ENCODE peak calls at places on chromosomes 5 and 9, in seven cellular contexts. One of them, this sample, is unnamed.

GRCh38 chr9:117088140-117088539 is 326.7 kb downstream of the ASTN2 start:
- DNase-seq in SK-N-SH: no peak
- DNase-seq in HL-60: no peak
- DNase-seq in SJCRH30: no peak
- DNase-seq in lung: no peak
- DNase-seq in left lung: no peak
- DNase-seq in right atrium auricular region: no peak
- DNase-seq in this sample: no peak

GRCh38 chr9:77019010-77019809 is at the start of gene FOXB2:
- DNase-seq in SK-N-SH: peak
- DNase-seq in HL-60: no peak
- DNase-seq in SJCRH30: no peak
- DNase-seq in lung: no peak
- DNase-seq in left lung: no peak
- DNase-seq in right atrium auricular region: no peak
- DNase-seq in this sample: no peak

GRCh38 chr9:16870606-16871357 is at the start of gene BNC2:
- DNase-seq in SK-N-SH: peak
- DNase-seq in HL-60: peak
- DNase-seq in SJCRH30: peak
- DNase-seq in lung: no peak
- DNase-seq in left lung: peak
- DNase-seq in right atrium auricular region: peak
- DNase-seq in this sample: peak

GRCh38 chr9:91033802-91034201 is 232.2 kb downstream of the SYK start:
- DNase-seq in SK-N-SH: no peak
- DNase-seq in HL-60: peak
- DNase-seq in SJCRH30: peak
- DNase-seq in lung: no peak
- DNase-seq in left lung: no peak
- DNase-seq in right atrium auricular region: no peak
- DNase-seq in this sample: peak

GRCh38 chr5:32933692-32934091 is 222.6 kb downstream of the NPR3 start:
- DNase-seq in SK-N-SH: no peak
- DNase-seq in HL-60: no peak
- DNase-seq in SJCRH30: no peak
- DNase-seq in lung: no peak
- DNase-seq in left lung: no peak
- DNase-seq in right atrium auricular region: no peak
- DNase-seq in this sample: no peak

GRCh38 chr5:15707631-15708030 is 207.7 kb downstream of the FBXL7 start:
- DNase-seq in SK-N-SH: no peak
- DNase-seq in HL-60: no peak
- DNase-seq in SJCRH30: no peak
- DNase-seq in lung: no peak
- DNase-seq in left lung: no peak
- DNase-seq in right atrium auricular region: no peak
- DNase-seq in this sample: no peak

GRCh38 chr9:89439571-89439970 is 58.3 kb downstream of the SEMA4D start:
- DNase-seq in SK-N-SH: no peak
- DNase-seq in HL-60: no peak
- DNase-seq in SJCRH30: no peak
- DNase-seq in lung: no peak
- DNase-seq in left lung: no peak
- DNase-seq in right atrium auricular region: no peak
- DNase-seq in this sample: no peak

GRCh38 chr5:163475416-163475815 is 15.0 kb downstream of the HMMR start:
- DNase-seq in SK-N-SH: no peak
- DNase-seq in HL-60: no peak
- DNase-seq in SJCRH30: no peak
- DNase-seq in lung: no peak
- DNase-seq in left lung: no peak
- DNase-seq in right atrium auricular region: no peak
- DNase-seq in this sample: no peak

GRCh38 chr5:16464664-16465543 is 696 bp downstream of the ZNF622 start:
- DNase-seq in SK-N-SH: no peak
- DNase-seq in HL-60: peak
- DNase-seq in SJCRH30: peak
- DNase-seq in lung: no peak
- DNase-seq in left lung: no peak
- DNase-seq in right atrium auricular region: no peak
- DNase-seq in this sample: no peak

GRCh38 chr5:120684749-120685415 is 220.8 kb downstream of the PRR16 start:
- DNase-seq in SK-N-SH: peak
- DNase-seq in HL-60: no peak
- DNase-seq in SJCRH30: peak
- DNase-seq in lung: no peak
- DNase-seq in left lung: no peak
- DNase-seq in right atrium auricular region: no peak
- DNase-seq in this sample: peak

GRCh38 chr9:4293293-4293931 is 6.5 kb downstream of the GLIS3 start:
- DNase-seq in SK-N-SH: no peak
- DNase-seq in HL-60: no peak
- DNase-seq in SJCRH30: peak
- DNase-seq in lung: no peak
- DNase-seq in left lung: no peak
- DNase-seq in right atrium auricular region: peak
- DNase-seq in this sample: no peak

GRCh38 chr9:98287383-98287782 is 31.9 kb upstream of the TBC1D2 start:
- DNase-seq in SK-N-SH: peak
- DNase-seq in HL-60: no peak
- DNase-seq in SJCRH30: peak
- DNase-seq in lung: no peak
- DNase-seq in left lung: no peak
- DNase-seq in right atrium auricular region: no peak
- DNase-seq in this sample: no peak

GRCh38 chr5:79560774-79561524 is 47.0 kb upstream of the HOMER1 start:
- DNase-seq in SK-N-SH: no peak
- DNase-seq in HL-60: no peak
- DNase-seq in SJCRH30: no peak
- DNase-seq in lung: no peak
- DNase-seq in left lung: no peak
- DNase-seq in right atrium auricular region: no peak
- DNase-seq in this sample: no peak

GRCh38 chr9:92882276-92882675 is 4.4 kb upstream of the ZNF484 start:
- DNase-seq in SK-N-SH: no peak
- DNase-seq in HL-60: no peak
- DNase-seq in SJCRH30: no peak
- DNase-seq in lung: no peak
- DNase-seq in left lung: no peak
- DNase-seq in right atrium auricular region: no peak
- DNase-seq in this sample: no peak

GRCh38 chr9:130237071-130237470 is 28.5 kb upstream of the HMCN2 start:
- DNase-seq in SK-N-SH: no peak
- DNase-seq in HL-60: no peak
- DNase-seq in SJCRH30: peak
- DNase-seq in lung: no peak
- DNase-seq in left lung: no peak
- DNase-seq in right atrium auricular region: no peak
- DNase-seq in this sample: no peak

GRCh38 chr5:5409151-5409810 is 13.2 kb upstream of the ICE1 start:
- DNase-seq in SK-N-SH: no peak
- DNase-seq in HL-60: no peak
- DNase-seq in SJCRH30: no peak
- DNase-seq in lung: no peak
- DNase-seq in left lung: no peak
- DNase-seq in right atrium auricular region: no peak
- DNase-seq in this sample: no peak

GRCh38 chr5:84118551-84118950 is 266.1 kb downstream of the EDIL3 start:
- DNase-seq in SK-N-SH: no peak
- DNase-seq in HL-60: no peak
- DNase-seq in SJCRH30: peak
- DNase-seq in lung: no peak
- DNase-seq in left lung: no peak
- DNase-seq in right atrium auricular region: no peak
- DNase-seq in this sample: no peak

GRCh38 chr9:29966247-29966646 is 2393.0 kb upstream of the C9orf72 start:
- DNase-seq in SK-N-SH: no peak
- DNase-seq in HL-60: no peak
- DNase-seq in SJCRH30: no peak
- DNase-seq in lung: no peak
- DNase-seq in left lung: no peak
- DNase-seq in right atrium auricular region: no peak
- DNase-seq in this sample: no peak

GRCh38 chr9:107733530-107733907 is 243.9 kb upstream of the KLF4 start:
- DNase-seq in SK-N-SH: no peak
- DNase-seq in HL-60: no peak
- DNase-seq in SJCRH30: no peak
- DNase-seq in lung: no peak
- DNase-seq in left lung: no peak
- DNase-seq in right atrium auricular region: peak
- DNase-seq in this sample: no peak

GRCh38 chr9:111349766-111350165 is 19.7 kb upstream of the OR2K2 start:
- DNase-seq in SK-N-SH: no peak
- DNase-seq in HL-60: no peak
- DNase-seq in SJCRH30: no peak
- DNase-seq in lung: no peak
- DNase-seq in left lung: no peak
- DNase-seq in right atrium auricular region: no peak
- DNase-seq in this sample: no peak

GRCh38 chr9:33919276-33919897 is 102.4 kb downstream of the UBE2R2 start:
- DNase-seq in SK-N-SH: no peak
- DNase-seq in HL-60: no peak
- DNase-seq in SJCRH30: no peak
- DNase-seq in lung: no peak
- DNase-seq in left lung: no peak
- DNase-seq in right atrium auricular region: no peak
- DNase-seq in this sample: no peak

GRCh38 chr9:89814340-89815040 is 209.7 kb downstream of the GADD45G start:
- DNase-seq in SK-N-SH: peak
- DNase-seq in HL-60: no peak
- DNase-seq in SJCRH30: peak
- DNase-seq in lung: no peak
- DNase-seq in left lung: no peak
- DNase-seq in right atrium auricular region: peak
- DNase-seq in this sample: peak

GRCh38 chr5:143466632-143467031 is 63.1 kb upstream of the NR3C1 start:
- DNase-seq in SK-N-SH: no peak
- DNase-seq in HL-60: no peak
- DNase-seq in SJCRH30: no peak
- DNase-seq in lung: no peak
- DNase-seq in left lung: no peak
- DNase-seq in right atrium auricular region: no peak
- DNase-seq in this sample: no peak

GRCh38 chr5:143470120-143470519 is 66.6 kb upstream of the NR3C1 start:
- DNase-seq in SK-N-SH: no peak
- DNase-seq in HL-60: no peak
- DNase-seq in SJCRH30: no peak
- DNase-seq in lung: no peak
- DNase-seq in left lung: no peak
- DNase-seq in right atrium auricular region: no peak
- DNase-seq in this sample: no peak

GRCh38 chr5:143469125-143469524 is 65.6 kb upstream of the NR3C1 start:
- DNase-seq in SK-N-SH: no peak
- DNase-seq in HL-60: no peak
- DNase-seq in SJCRH30: no peak
- DNase-seq in lung: no peak
- DNase-seq in left lung: no peak
- DNase-seq in right atrium auricular region: no peak
- DNase-seq in this sample: no peak

GRCh38 chr5:143459433-143459832 is 55.9 kb upstream of the NR3C1 start:
- DNase-seq in SK-N-SH: no peak
- DNase-seq in HL-60: no peak
- DNase-seq in SJCRH30: no peak
- DNase-seq in lung: no peak
- DNase-seq in left lung: no peak
- DNase-seq in right atrium auricular region: no peak
- DNase-seq in this sample: no peak

GRCh38 chr5:143464723-143465490 is 61.4 kb upstream of the NR3C1 start:
- DNase-seq in SK-N-SH: no peak
- DNase-seq in HL-60: no peak
- DNase-seq in SJCRH30: no peak
- DNase-seq in lung: no peak
- DNase-seq in left lung: no peak
- DNase-seq in right atrium auricular region: no peak
- DNase-seq in this sample: no peak
- H3K4me3 ChIP-seq in SK-N-SH: no peak
- H3K4me3 ChIP-seq in HL-60: no peak
- H3K4me3 ChIP-seq in SJCRH30: no peak
- H3K4me3 ChIP-seq in lung: no peak
- H3K4me3 ChIP-seq in left lung: no peak
- H3K4me3 ChIP-seq in right atrium auricular region: no peak
- H3K4me3 ChIP-seq in this sample: no peak

GRCh38 chr5:88689662-88690351 is 193.2 kb downstream of the MEF2C start:
- DNase-seq in SK-N-SH: no peak
- DNase-seq in HL-60: no peak
- DNase-seq in SJCRH30: no peak
- DNase-seq in lung: no peak
- DNase-seq in left lung: no peak
- DNase-seq in right atrium auricular region: no peak
- DNase-seq in this sample: no peak
- H3K4me3 ChIP-seq in SK-N-SH: no peak
- H3K4me3 ChIP-seq in HL-60: no peak
- H3K4me3 ChIP-seq in SJCRH30: no peak
- H3K4me3 ChIP-seq in lung: no peak
- H3K4me3 ChIP-seq in left lung: no peak
- H3K4me3 ChIP-seq in right atrium auricular region: no peak
- H3K4me3 ChIP-seq in this sample: no peak

DNA sequence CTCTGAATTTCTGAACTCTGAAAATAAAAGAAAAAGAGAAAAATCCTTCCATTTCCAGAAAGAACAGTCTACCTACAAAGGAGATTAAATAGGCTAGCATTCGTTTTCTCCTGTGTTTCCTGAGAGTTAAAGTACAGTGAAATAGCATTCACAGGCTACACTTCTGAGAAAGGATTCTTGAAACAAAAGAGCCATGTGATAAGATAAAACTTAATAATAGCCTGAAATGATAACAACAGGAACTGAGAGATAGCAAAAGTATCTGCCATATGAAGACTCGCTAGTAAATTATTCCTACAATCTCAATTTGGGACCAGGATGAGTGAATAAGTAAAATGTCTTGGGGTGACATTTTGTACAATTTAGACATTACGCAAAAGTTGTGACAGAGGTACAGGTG is 62.4 kb downstream of the FBN2 start:
- DNase-seq in SK-N-SH: no peak
- DNase-seq in HL-60: no peak
- DNase-seq in SJCRH30: no peak
- DNase-seq in lung: no peak
- DNase-seq in left lung: no peak
- DNase-seq in right atrium auricular region: no peak
- DNase-seq in this sample: no peak
- H3K4me3 ChIP-seq in SK-N-SH: no peak
- H3K4me3 ChIP-seq in HL-60: no peak
- H3K4me3 ChIP-seq in SJCRH30: no peak
- H3K4me3 ChIP-seq in lung: no peak
- H3K4me3 ChIP-seq in left lung: no peak
- H3K4me3 ChIP-seq in right atrium auricular region: no peak
- H3K4me3 ChIP-seq in this sample: no peak

DNA sequence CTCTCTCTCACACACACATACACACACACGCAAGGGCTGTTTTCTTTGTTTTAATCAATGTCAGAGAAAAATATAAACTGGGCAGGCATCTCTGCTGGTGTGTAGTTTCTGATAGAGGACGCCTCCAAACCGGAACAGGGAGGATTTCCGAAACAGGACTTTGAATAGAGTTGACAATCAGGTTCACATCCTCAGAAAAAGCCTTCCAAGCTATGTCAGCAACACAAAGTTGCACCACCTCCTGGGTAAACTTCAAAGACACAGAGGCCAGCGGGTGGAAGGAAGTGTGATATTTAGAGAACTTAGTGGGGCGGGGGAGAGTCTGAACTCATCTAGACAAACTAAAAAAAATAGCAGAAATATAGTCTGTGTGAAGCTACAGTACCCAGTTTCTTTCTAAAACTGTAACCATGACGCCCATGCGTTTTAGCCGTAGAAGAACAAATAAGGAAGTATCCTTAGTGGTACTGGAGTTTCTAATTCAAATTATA is 1.2 kb downstream of the ST8SIA4 start:
- DNase-seq in SK-N-SH: no peak
- DNase-seq in HL-60: peak
- DNase-seq in SJCRH30: peak
- DNase-seq in lung: peak
- DNase-seq in left lung: peak
- DNase-seq in right atrium auricular region: peak
- DNase-seq in this sample: no peak
- H3K4me3 ChIP-seq in SK-N-SH: no peak
- H3K4me3 ChIP-seq in HL-60: peak
- H3K4me3 ChIP-seq in SJCRH30: peak
- H3K4me3 ChIP-seq in lung: peak
- H3K4me3 ChIP-seq in left lung: peak
- H3K4me3 ChIP-seq in right atrium auricular region: peak
- H3K4me3 ChIP-seq in this sample: no peak

This sample was measured in WERI-Rb-1.